ENCODE peak calls at places on chromosome 19, in six cellular contexts. One of them, this sample, is unnamed.

GRCh38 chr19:13060964-13061927 is 41.4 kb downstream of the LYL1 start:
- DNase-seq in activated T-cell treated with anti-CD3 and anti-CD28 coated beads, Interleukin-2, amount 50 U/mL, for 48 hours: peak
- DNase-seq in ecto neural progenitor cell: peak
- DNase-seq in SW480: peak
- DNase-seq in GM18507: peak
- DNase-seq in stimulated activated CD4-positive, alpha-beta T cell treated with anti-CD3 and anti-CD28 coated beads, Interleukin-12 subunit alpha, Interleukin-12 subunit beta, amount 100 ng/mL, for 24 hours: peak
- DNase-seq in this sample: peak

GRCh38 chr19:33621811-33622504 is at the start of gene CHST8:
- DNase-seq in activated T-cell treated with anti-CD3 and anti-CD28 coated beads, Interleukin-2, amount 50 U/mL, for 48 hours: peak
- DNase-seq in ecto neural progenitor cell: peak
- DNase-seq in SW480: peak
- DNase-seq in GM18507: no peak
- DNase-seq in stimulated activated CD4-positive, alpha-beta T cell treated with anti-CD3 and anti-CD28 coated beads, Interleukin-12 subunit alpha, Interleukin-12 subunit beta, amount 100 ng/mL, for 24 hours: no peak
- DNase-seq in this sample: peak

GRCh38 chr19:18919895-18920204 is 335 bp downstream of the DDX49 start:
- DNase-seq in activated T-cell treated with anti-CD3 and anti-CD28 coated beads, Interleukin-2, amount 50 U/mL, for 48 hours: no peak
- DNase-seq in ecto neural progenitor cell: no peak
- DNase-seq in SW480: no peak
- DNase-seq in GM18507: no peak
- DNase-seq in stimulated activated CD4-positive, alpha-beta T cell treated with anti-CD3 and anti-CD28 coated beads, Interleukin-12 subunit alpha, Interleukin-12 subunit beta, amount 100 ng/mL, for 24 hours: no peak
- DNase-seq in this sample: no peak

GRCh38 chr19:32971012-32971595 is 654 bp downstream of the CEP89 start:
- DNase-seq in activated T-cell treated with anti-CD3 and anti-CD28 coated beads, Interleukin-2, amount 50 U/mL, for 48 hours: no peak
- DNase-seq in ecto neural progenitor cell: no peak
- DNase-seq in SW480: no peak
- DNase-seq in GM18507: no peak
- DNase-seq in stimulated activated CD4-positive, alpha-beta T cell treated with anti-CD3 and anti-CD28 coated beads, Interleukin-12 subunit alpha, Interleukin-12 subunit beta, amount 100 ng/mL, for 24 hours: no peak
- DNase-seq in this sample: no peak

GRCh38 chr19:33344611-33345010 is 28.9 kb upstream of the CEBPG start:
- DNase-seq in activated T-cell treated with anti-CD3 and anti-CD28 coated beads, Interleukin-2, amount 50 U/mL, for 48 hours: no peak
- DNase-seq in ecto neural progenitor cell: no peak
- DNase-seq in SW480: no peak
- DNase-seq in GM18507: no peak
- DNase-seq in stimulated activated CD4-positive, alpha-beta T cell treated with anti-CD3 and anti-CD28 coated beads, Interleukin-12 subunit alpha, Interleukin-12 subunit beta, amount 100 ng/mL, for 24 hours: no peak
- DNase-seq in this sample: no peak

GRCh38 chr19:35717665-35718344 is at the start of gene KMT2B:
- DNase-seq in activated T-cell treated with anti-CD3 and anti-CD28 coated beads, Interleukin-2, amount 50 U/mL, for 48 hours: peak
- DNase-seq in ecto neural progenitor cell: no peak
- DNase-seq in SW480: peak
- DNase-seq in GM18507: no peak
- DNase-seq in stimulated activated CD4-positive, alpha-beta T cell treated with anti-CD3 and anti-CD28 coated beads, Interleukin-12 subunit alpha, Interleukin-12 subunit beta, amount 100 ng/mL, for 24 hours: no peak
- DNase-seq in this sample: no peak

GRCh38 chr19:12867120-12868099 is 13.8 kb downstream of the DNASE2 start:
- DNase-seq in activated T-cell treated with anti-CD3 and anti-CD28 coated beads, Interleukin-2, amount 50 U/mL, for 48 hours: peak
- DNase-seq in ecto neural progenitor cell: peak
- DNase-seq in SW480: no peak
- DNase-seq in GM18507: peak
- DNase-seq in stimulated activated CD4-positive, alpha-beta T cell treated with anti-CD3 and anti-CD28 coated beads, Interleukin-12 subunit alpha, Interleukin-12 subunit beta, amount 100 ng/mL, for 24 hours: peak
- DNase-seq in this sample: peak

GRCh38 chr19:413756-414420 is 4.9 kb upstream of the C2CD4C start:
- DNase-seq in activated T-cell treated with anti-CD3 and anti-CD28 coated beads, Interleukin-2, amount 50 U/mL, for 48 hours: no peak
- DNase-seq in ecto neural progenitor cell: no peak
- DNase-seq in SW480: no peak
- DNase-seq in GM18507: no peak
- DNase-seq in stimulated activated CD4-positive, alpha-beta T cell treated with anti-CD3 and anti-CD28 coated beads, Interleukin-12 subunit alpha, Interleukin-12 subunit beta, amount 100 ng/mL, for 24 hours: no peak
- DNase-seq in this sample: no peak